ENCODE peak calls at places on chromosomes 1 and 21, in five cellular contexts. M is psoas muscle; B is lower lobe of right lung; O is cerebellar cortex; D is activated CD8-positive, alpha-beta memory T cell treated with anti-CD3 and anti-CD28 coated beads, Interleukin-2, amount 10 ng/mL, durations not matched to agents 7 days and 5 days. I is an unnamed sample.

GRCh38 chr1:24057171-24057570 is 54.8 kb downstream of the MYOM3 start:
- DNase-seq in B (no peak), O (no peak), D (no peak), M (no peak), I (no peak)

GRCh38 chr1:116008651-116009380 is 32.5 kb downstream of the SLC22A15 start:
- DNase-seq in M (no peak), D (no peak), B (no peak), O (peak; percentile 27), I (no peak)

GRCh38 chr1:201061886-201062285 is 38.4 kb upstream of the KIF21B start:
- DNase-seq in M (no peak), D (no peak), B (no peak), O (no peak), I (no peak)

GRCh38 chr1:54304518-54304917 is 101.7 kb downstream of the SSBP3 start:
- DNase-seq in M (no peak), O (peak; percentile 33), B (no peak), D (no peak), I (no peak)

GRCh38 chr1:226763741-226764264 is 24.7 kb upstream of the ITPKB start:
- DNase-seq in D (no peak), B (no peak), M (no peak), O (no peak), I (no peak)

GRCh38 chr1:246724001-246724724 is at the start of gene SCCPDH:
- DNase-seq in M (peak; percentile 88), O (peak; percentile 63), B (peak; percentile 86), D (peak; percentile 81), I (peak; percentile 60)

GRCh38 chr1:236904874-236905741 is 99.1 kb downstream of the MT1HL1 start:
- DNase-seq in B (no peak), M (no peak), O (no peak), D (no peak), I (no peak)

GRCh38 chr1:39642796-39643195 is 3.4 kb upstream of the HEYL start:
- DNase-seq in B (no peak), D (no peak), M (no peak), O (no peak), I (peak; percentile 83)

GRCh38 chr21:18349468-18349867 is 54.1 kb downstream of the TMPRSS15 start:
- DNase-seq in B (no peak), D (no peak), O (no peak), M (no peak), I (no peak)

GRCh38 chr1:236471653-236472052 is 52.1 kb upstream of the LGALS8 start:
- DNase-seq in B (no peak), M (no peak), D (no peak), O (peak; percentile 35), I (no peak)

GRCh38 chr1:97137862-97138514 is 416.4 kb downstream of the PTBP2 start:
- DNase-seq in M (no peak), O (peak; percentile 16), D (peak; percentile 41), B (no peak), I (no peak)

GRCh38 chr1:204126941-204127340 is 24.9 kb downstream of the ETNK2 start:
- DNase-seq in B (no peak), D (no peak), M (no peak), O (no peak), I (no peak)

GRCh38 chr1:208060495-208060894 is 149.6 kb upstream of the CD34 start:
- DNase-seq in B (no peak), D (no peak), O (no peak), M (no peak), I (no peak)

GRCh38 chr1:169885207-169885606 is 8.5 kb downstream of the SCYL3 start:
- DNase-seq in O (no peak), M (no peak), B (no peak), D (no peak), I (no peak)

GRCh38 chr1:223328566-223328965 is 35.4 kb downstream of the SUSD4 start:
- DNase-seq in O (no peak), M (no peak), B (no peak), D (no peak), I (no peak)

GRCh38 chr1:216175714-216176113 is 247.5 kb downstream of the USH2A start:
- DNase-seq in D (no peak), B (no peak), M (no peak), O (no peak), I (no peak)

GRCh38 chr1:175539986-175540385 is 203.4 kb downstream of the TNR start:
- DNase-seq in D (no peak), B (no peak), O (no peak), M (no peak), I (no peak)

GRCh38 chr1:219732814-219733491 is 120.0 kb upstream of the ZC3H11B start:
- DNase-seq in O (no peak), M (no peak), B (no peak), D (no peak), I (no peak)

GRCh38 chr1:27763358-27763757 is 9.7 kb upstream of the STX12 start:
- DNase-seq in B (no peak), D (no peak), O (no peak), M (no peak), I (no peak)

GRCh38 chr1:230026572-230026971 is 40.5 kb upstream of the GALNT2 start:
- DNase-seq in O (no peak), D (no peak), M (no peak), B (no peak), I (no peak)

GRCh38 chr1:21921100-21921875 is 15.8 kb downstream of the HSPG2 start:
- DNase-seq in O (no peak), M (no peak), B (no peak), D (no peak), I (no peak)

GRCh38 chr1:62286778-62287224 is 32.4 kb downstream of the KANK4 start:
- DNase-seq in D (no peak), M (no peak), B (no peak), O (peak; percentile 85), I (no peak)

GRCh38 chr1:237084399-237085077 is 42.6 kb downstream of the RYR2 start:
- DNase-seq in O (peak; percentile 90), B (no peak), D (no peak), M (no peak), I (no peak)

GRCh38 chr1:240237305-240237721 is 145.6 kb downstream of the FMN2 start:
- DNase-seq in O (no peak), B (no peak), D (no peak), M (no peak), I (no peak)

GRCh38 chr1:3651939-3652537 is at the start of gene TP73:
- DNase-seq in O (peak; percentile 26), B (no peak), D (no peak), M (no peak), I (no peak)

GRCh38 chr1:19315378-19316206 is 3.5 kb downstream of the SLC66A1 start:
- DNase-seq in D (no peak), B (no peak), O (peak; percentile 83), M (no peak), I (no peak)

GRCh38 chr1:57704811-57705210 is 281.0 kb upstream of the DAB1 start:
- DNase-seq in D (no peak), B (no peak), M (no peak), O (no peak), I (no peak)

GRCh38 chr1:180382326-180383115 is 119.9 kb downstream of the ACBD6 start:
- DNase-seq in B (no peak), O (no peak), M (no peak), D (no peak), I (no peak)

GRCh38 chr1:117652421-117652820 is 46.6 kb downstream of the TENT5C start:
- DNase-seq in O (no peak), B (no peak), D (no peak), M (no peak), I (no peak)

GRCh38 chr1:980602-981395 is 1.1 kb downstream of the PERM1 start:
- DNase-seq in O (no peak), M (peak; percentile 97), D (no peak), B (no peak), I (no peak)

GRCh38 chr21:15731243-15731613 is 1.4 kb downstream of the USP25 start:
- DNase-seq in D (no peak), M (no peak), O (no peak), B (no peak), I (no peak)

GRCh38 chr1:157852476-157852875 is 10.9 kb upstream of the CD5L start:
- DNase-seq in M (no peak), O (no peak), B (no peak), D (no peak), I (no peak)

GRCh38 chr1:230542054-230542453 is 100.2 kb upstream of the COG2 start:
- DNase-seq in O (no peak), B (no peak), D (peak; percentile 90), M (no peak), I (no peak)

GRCh38 chr1:28296401-28297220 is 32.2 kb upstream of the MED18 start:
- DNase-seq in D (no peak), O (no peak), M (no peak), B (no peak), I (no peak)

GRCh38 chr1:48889088-48889487 is 112.4 kb upstream of the BEND5 start:
- DNase-seq in D (no peak), M (no peak), B (no peak), O (no peak), I (no peak)

GRCh38 chr1:230067871-230068814 is 1.1 kb downstream of the GALNT2 start:
- DNase-seq in B (peak; percentile 62), M (peak; percentile 72), O (peak; percentile 51), D (peak; percentile 49), I (peak; percentile 38)